ENCODE peak calls at places on chromosomes 3 and 15, in seven cellular contexts. E, W, D, U, S, J and F are unnamed samples.
A peak's percentile ranks its signal among the peaks of the same experiment; 100 is the strongest.

GRCh38 chr3:115336836-115337235 is 189.7 kb upstream of the ZBTB20 start:
- DNase-seq in W (no peak), J (no peak), E (no peak), U (no peak), S (no peak), D (no peak), F (no peak)

GRCh38 chr3:53051929-53052328 is 6.1 kb upstream of the SFMBT1 start:
- DNase-seq in W (no peak), E (no peak), U (no peak), J (no peak), S (no peak), D (no peak), F (no peak)

GRCh38 chr15:59456114-59456513 is 18.1 kb downstream of the FAM81A start:
- DNase-seq in D (no peak), U (no peak), J (peak; percentile 50), W (no peak), E (no peak), S (no peak), F (no peak)

GRCh38 chr3:194671511-194671899 is 486 bp downstream of the LSG1 start:
- DNase-seq in E (peak; percentile 54), W (no peak), D (no peak), J (no peak), S (peak; percentile 49), U (no peak), F (no peak)

GRCh38 chr3:178103140-178103539 is 433.1 kb upstream of the KCNMB2 start:
- DNase-seq in U (no peak), J (no peak), S (no peak), D (no peak), W (no peak), E (peak; percentile 7), F (no peak)

GRCh38 chr3:190229632-190230424 is 92.4 kb downstream of the CLDN1 start:
- DNase-seq in D (no peak), S (no peak), J (no peak), W (no peak), E (no peak), U (no peak), F (no peak)

GRCh38 chr3:46935168-46935858 is 41.2 kb downstream of the CCDC12 start:
- DNase-seq in U (no peak), D (no peak), W (no peak), J (no peak), E (peak; percentile 99), S (no peak), F (no peak)

GRCh38 chr3:31880020-31880419 is 101.0 kb downstream of the OSBPL10 start:
- DNase-seq in E (peak; percentile 44), S (no peak), J (no peak), D (no peak), W (no peak), U (no peak), F (no peak)

GRCh38 chr3:122977645-122978466 is 49.7 kb downstream of the SEMA5B start:
- DNase-seq in U (no peak), J (peak; percentile 67), W (peak; percentile 44), E (peak; percentile 74), D (no peak), S (no peak), F (no peak)

GRCh38 chr3:172362583-172362982 is 85.7 kb downstream of the GHSR start:
- DNase-seq in U (no peak), D (no peak), S (no peak), W (no peak), J (no peak), E (no peak), F (no peak)

GRCh38 chr15:69668963-69669362 is 216.3 kb downstream of the RPLP1 start:
- DNase-seq in D (no peak), W (no peak), S (no peak), E (no peak), U (peak; percentile 58), J (peak; percentile 37), F (no peak)

GRCh38 chr15:67076147-67076843 is 10.9 kb downstream of the SMAD3 start:
- DNase-seq in W (no peak), E (peak; percentile 85), J (no peak), S (no peak), D (no peak), U (no peak), F (no peak)